ENCODE peak calls at places on chromosomes 12 and 14, in six cellular contexts. G is putamen; F is CD4-positive, CD25-positive, alpha-beta regulatory T cell; M is lower lobe of right lung; C is Daoy; Q is HT-29. O is an unnamed sample.

GRCh38 chr14:105161964-105162363 is 6.6 kb downstream of the JAG2 start:
- DNase-seq in G (no peak), F (no peak), M (no peak), C (no peak), Q (no peak), O (no peak)

GRCh38 chr12:24496755-24497154 is 452.1 kb downstream of the BCAT1 start:
- DNase-seq in G (no peak), F (no peak), M (no peak), C (peak), Q (no peak), O (no peak)

GRCh38 chr14:65847065-65847847 is 434.7 kb downstream of the FUT8 start:
- DNase-seq in G (no peak), F (peak), M (no peak), C (no peak), Q (no peak), O (no peak)

GRCh38 chr12:5456025-5456424 is 24.1 kb downstream of the NTF3 start:
- DNase-seq in G (no peak), F (no peak), M (no peak), C (peak), Q (no peak), O (peak)

GRCh38 chr12:57008113-57008687 is 1.9 kb upstream of the ZBTB39 start:
- DNase-seq in G (peak), F (peak), M (no peak), C (peak), Q (peak), O (peak)

GRCh38 chr14:79708991-79709390 is 502.3 kb downstream of the DIO2 start:
- DNase-seq in G (no peak), F (no peak), M (no peak), C (peak), Q (no peak), O (no peak)

GRCh38 chr12:31362115-31362758 is 36.3 kb upstream of the SINHCAF start:
- DNase-seq in G (no peak), F (peak), M (no peak), C (peak), Q (peak), O (peak)

GRCh38 chr12:89618113-89618862 is 90.3 kb downstream of the ATP2B1 start:
- DNase-seq in G (no peak), F (no peak), M (no peak), C (no peak), Q (no peak), O (no peak)

GRCh38 chr12:94109154-94109553 is 39.2 kb upstream of the PLXNC1 start:
- DNase-seq in G (no peak), F (peak), M (no peak), C (peak), Q (no peak), O (no peak)

GRCh38 chr12:52005903-52006703 is 643 bp upstream of the TAMALIN start:
- DNase-seq in G (no peak), F (no peak), M (peak), C (no peak), Q (no peak), O (no peak)

GRCh38 chr12:12704593-12705230 is 8.7 kb upstream of the GPR19 start:
- DNase-seq in G (peak), F (peak), M (no peak), C (peak), Q (peak), O (peak)

O was measured in cerebellar cortex.